ENCODE peak calls at places on chromosomes 3 and 15, in ten cellular contexts. P, L, E, G, F, Z, C, H, R and D are unnamed samples.

GRCh38 chr3:181717505-181717904 is 5.8 kb downstream of the SOX2 start:
- DNase-seq in P (no peak), L (no peak), E (no peak), G (no peak), F (no peak), Z (no peak), C (no peak), H (no peak), R (no peak), D (no peak)

GRCh38 chr3:115960799-115961198 is 337.5 kb downstream of the GAP43 start:
- DNase-seq in P (no peak), L (no peak), E (no peak), G (no peak), F (no peak), Z (peak), C (no peak), H (no peak), R (peak), D (no peak)

GRCh38 chr15:62869116-62869515 is 173.4 kb upstream of the TPM1 start:
- DNase-seq in P (no peak), L (no peak), E (no peak), G (no peak), F (no peak), Z (no peak), C (no peak), H (no peak), R (no peak), D (no peak)

GRCh38 chr15:97425596-97425995 is 534.9 kb upstream of the ARRDC4 start:
- DNase-seq in P (no peak), L (no peak), E (no peak), G (no peak), F (no peak), Z (no peak), C (no peak), H (no peak), R (no peak), D (no peak)

GRCh38 chr3:55807210-55807609 is 320.1 kb upstream of the WNT5A start:
- DNase-seq in P (no peak), L (no peak), E (no peak), G (no peak), F (no peak), Z (no peak), C (no peak), H (no peak), R (no peak), D (no peak)

GRCh38 chr15:77037475-77038209 is 33.3 kb downstream of the TSPAN3 start:
- DNase-seq in P (peak), L (peak), E (no peak), G (no peak), F (no peak), Z (no peak), C (no peak), H (no peak), R (no peak), D (no peak)

GRCh38 chr3:187406927-187407326 is 38.7 kb downstream of the RTP4 start:
- DNase-seq in P (no peak), L (no peak), E (no peak), G (peak), F (no peak), Z (peak), C (peak), H (no peak), R (no peak), D (no peak)

GRCh38 chr15:85306946-85307686 is 73.3 kb upstream of the AKAP13 start:
- DNase-seq in P (no peak), L (peak), E (no peak), G (no peak), F (no peak), Z (no peak), C (no peak), H (no peak), R (no peak), D (no peak)

GRCh38 chr3:13021141-13021933 is 51.9 kb downstream of the IQSEC1 start:
- DNase-seq in P (peak), L (peak), E (no peak), G (no peak), F (no peak), Z (no peak), C (peak), H (no peak), R (no peak), D (no peak)

GRCh38 chr15:40493089-40493840 is 22.5 kb downstream of the CHST14 start:
- DNase-seq in P (peak), L (no peak), E (peak), G (peak), F (no peak), Z (no peak), C (peak), H (no peak), R (no peak), D (no peak)

GRCh38 chr15:90903733-90904536 is 833 bp downstream of the MAN2A2 start:
- DNase-seq in P (no peak), L (peak), E (no peak), G (no peak), F (no peak), Z (no peak), C (no peak), H (no peak), R (no peak), D (no peak)

GRCh38 chr15:41794081-41794480 is 19.8 kb downstream of the MAPKBP1 start:
- DNase-seq in P (no peak), L (no peak), E (no peak), G (peak), F (no peak), Z (no peak), C (peak), H (peak), R (no peak), D (peak)

GRCh38 chr15:27589260-27589659 is 509.9 kb downstream of the OCA2 start:
- DNase-seq in P (no peak), L (peak), E (no peak), G (no peak), F (no peak), Z (no peak), C (no peak), H (no peak), R (no peak), D (no peak)

GRCh38 chr3:46948830-46949671 is 27.5 kb downstream of the CCDC12 start:
- DNase-seq in P (no peak), L (peak), E (no peak), G (no peak), F (no peak), Z (no peak), C (no peak), H (no peak), R (no peak), D (no peak)

GRCh38 chr3:195863121-195864061 is 45.0 kb downstream of the TNK2 start:
- DNase-seq in P (peak), L (peak), E (peak), G (peak), F (peak), Z (peak), C (peak), H (peak), R (peak), D (peak)

GRCh38 chr3:132616780-132617179 is 19.7 kb downstream of the ACKR4 start:
- DNase-seq in P (no peak), L (no peak), E (no peak), G (no peak), F (no peak), Z (no peak), C (no peak), H (no peak), R (no peak), D (no peak)

GRCh38 chr3:141465221-141465620 is 21.6 kb upstream of the RASA2 start:
- DNase-seq in P (no peak), L (no peak), E (no peak), G (no peak), F (no peak), Z (no peak), C (peak), H (no peak), R (no peak), D (no peak)

GRCh38 chr3:119352235-119352634 is 58.1 kb downstream of the ARHGAP31 start:
- DNase-seq in P (no peak), L (no peak), E (peak), G (peak), F (peak), Z (peak), C (peak), H (no peak), R (no peak), D (no peak)

GRCh38 chr3:97970929-97971460 is 1.2 kb downstream of the RIOX2 start:
- DNase-seq in P (no peak), L (no peak), E (no peak), G (no peak), F (no peak), Z (no peak), C (no peak), H (no peak), R (no peak), D (no peak)

GRCh38 chr3:54085936-54086335 is 36.4 kb upstream of the CACNA2D3 start:
- DNase-seq in P (no peak), L (no peak), E (no peak), G (no peak), F (no peak), Z (no peak), C (no peak), H (no peak), R (no peak), D (no peak)

GRCh38 chr3:100993309-100993708 is at the start of gene ABI3BP:
- DNase-seq in P (peak), L (peak), E (no peak), G (peak), F (no peak), Z (peak), C (peak), H (peak), R (no peak), D (peak)

GRCh38 chr3:121482651-121483050 is 63.1 kb downstream of the POLQ start:
- DNase-seq in P (no peak), L (no peak), E (no peak), G (peak), F (no peak), Z (peak), C (peak), H (peak), R (no peak), D (peak)

GRCh38 chr3:107128942-107129341 is 248.3 kb upstream of the CCDC54 start:
- DNase-seq in P (no peak), L (no peak), E (no peak), G (no peak), F (no peak), Z (peak), C (no peak), H (no peak), R (no peak), D (no peak)

GRCh38 chr3:45534580-45535080 is 59.9 kb upstream of the LIMD1 start:
- DNase-seq in P (no peak), L (no peak), E (no peak), G (no peak), F (no peak), Z (no peak), C (no peak), H (no peak), R (no peak), D (no peak)

GRCh38 chr3:120928991-120929390 is 21.0 kb downstream of the STXBP5L start:
- DNase-seq in P (no peak), L (no peak), E (no peak), G (peak), F (no peak), Z (peak), C (no peak), H (no peak), R (no peak), D (no peak)

GRCh38 chr3:21273256-21273999 is 477.6 kb downstream of the ZNF385D start:
- DNase-seq in P (no peak), L (no peak), E (no peak), G (no peak), F (no peak), Z (peak), C (peak), H (peak), R (no peak), D (peak)

GRCh38 chr15:57892181-57892580 is 173.3 kb downstream of the ALDH1A2 start:
- DNase-seq in P (no peak), L (no peak), E (no peak), G (peak), F (no peak), Z (peak), C (peak), H (no peak), R (no peak), D (peak)

GRCh38 chr15:89171136-89172072 is 50.0 kb downstream of the RLBP1 start:
- DNase-seq in P (no peak), L (peak), E (peak), G (no peak), F (peak), Z (peak), C (peak), H (no peak), R (peak), D (peak)